ENCODE peak calls at places on chromosomes 16 and 17, in seven cellular contexts. U, Y, M, C, V, B and F are unnamed samples.

GRCh38 chr17:42118545-42118944 is 2.6 kb downstream of the KAT2A start:
- DNase-seq in Y (peak; percentile 33), V (peak; percentile 37), B (no peak), M (peak; percentile 13), C (no peak), U (peak; percentile 41), F (peak; percentile 25)

GRCh38 chr17:74750327-74751069 is 2.1 kb downstream of the NHERF1 start:
- DNase-seq in U (no peak), Y (no peak), V (no peak), B (no peak), C (no peak), M (no peak), F (no peak)

GRCh38 chr17:16419074-16419928 is 3.9 kb downstream of the TRPV2 start:
- DNase-seq in C (no peak), M (no peak), U (peak; percentile 73), Y (no peak), V (peak; percentile 37), B (peak; percentile 87), F (no peak)

GRCh38 chr17:8875957-8876356 is 8.5 kb upstream of the PIK3R6 start:
- DNase-seq in V (no peak), M (no peak), U (no peak), B (no peak), C (no peak), Y (no peak), F (no peak)

GRCh38 chr16:73095885-73096341 is 48.0 kb upstream of the ZFHX3 start:
- DNase-seq in M (no peak), U (no peak), Y (no peak), C (no peak), V (no peak), B (no peak), F (no peak)

GRCh38 chr17:30323262-30323894 is 10.5 kb downstream of the TMIGD1 start:
- DNase-seq in U (peak; percentile 49), B (no peak), Y (peak; percentile 32), V (peak; percentile 28), C (no peak), M (no peak), F (no peak)

GRCh38 chr17:49434821-49435581 is 20.3 kb upstream of the PHB1 start:
- DNase-seq in U (peak; percentile 14), B (peak; percentile 89), V (peak; percentile 9), M (peak; percentile 74), C (no peak), Y (peak; percentile 20), F (peak; percentile 48)

GRCh38 chr16:546909-547770 is 13.1 kb upstream of the PRR35 start:
- DNase-seq in V (no peak), B (no peak), Y (peak; percentile 39), U (peak; percentile 29), M (no peak), C (no peak), F (peak; percentile 51)

GRCh38 chr16:17345043-17345442 is 125.7 kb downstream of the XYLT1 start:
- DNase-seq in M (no peak), C (no peak), U (no peak), B (no peak), Y (no peak), V (no peak), F (no peak)

GRCh38 chr17:34635876-34636275 is 56.5 kb downstream of the TMEM132E start:
- DNase-seq in V (no peak), M (no peak), B (no peak), Y (no peak), U (no peak), C (no peak), F (no peak)

GRCh38 chr16:68200120-68200783 is 35.7 kb downstream of the ESRP2 start:
- DNase-seq in V (no peak), B (no peak), C (no peak), Y (no peak), M (no peak), U (no peak), F (peak; percentile 19)

GRCh38 chr17:13597723-13598347 is 3.9 kb downstream of the HS3ST3A1 start:
- DNase-seq in C (no peak), B (no peak), U (peak; percentile 16), Y (peak; percentile 58), V (peak; percentile 12), M (peak; percentile 27), F (peak; percentile 65)

GRCh38 chr16:85793662-85794298 is 5.6 kb downstream of the EMC8 start:
- DNase-seq in U (no peak), C (no peak), Y (no peak), M (no peak), V (no peak), B (no peak), F (no peak)

GRCh38 chr17:57166803-57167202 is 81.8 kb downstream of the AKAP1 start:
- DNase-seq in B (peak; percentile 24), C (no peak), Y (no peak), M (peak; percentile 26), U (no peak), V (no peak), F (no peak)

GRCh38 chr17:80119271-80119791 is 17.9 kb downstream of the GAA start:
- DNase-seq in C (no peak), M (no peak), U (no peak), B (no peak), V (no peak), Y (no peak), F (no peak)

GRCh38 chr17:81336296-81336929 is 41.3 kb upstream of the SLC38A10 start:
- DNase-seq in C (no peak), M (no peak), B (no peak), V (no peak), U (no peak), Y (no peak), F (no peak)

GRCh38 chr17:29594441-29595090 is 1.6 kb downstream of the ANKRD13B start:
- DNase-seq in V (no peak), C (no peak), U (no peak), M (no peak), B (no peak), Y (no peak), F (no peak)